ENCODE peak calls at places on chromosome 16, in four cellular contexts. One of them, this sample, is unnamed.

GRCh38 chr16:69326172-69326873 is 4.1 kb downstream of the PDF start:
- DNase-seq in SK-N-SH: no peak
- DNase-seq in GM23338: no peak
- DNase-seq in SK-N-MC: no peak
- DNase-seq in this sample: no peak

GRCh38 chr16:21568502-21569189 is 30.7 kb upstream of the METTL9 start:
- DNase-seq in SK-N-MC: no peak
- DNase-seq in SK-N-SH: no peak
- DNase-seq in GM23338: no peak
- DNase-seq in this sample: no peak

GRCh38 chr16:50528820-50529219 is 19.4 kb upstream of the NKD1 start:
- DNase-seq in GM23338: no peak
- DNase-seq in SK-N-MC: no peak
- DNase-seq in SK-N-SH: no peak
- DNase-seq in this sample: no peak

GRCh38 chr16:15686287-15686686 is 36.2 kb downstream of the NDE1 start:
- DNase-seq in GM23338: no peak
- DNase-seq in SK-N-MC: no peak
- DNase-seq in SK-N-SH: no peak
- DNase-seq in this sample: no peak

GRCh38 chr16:85163278-85164112 is 51.2 kb upstream of the CIBAR2 start:
- DNase-seq in GM23338: no peak
- DNase-seq in SK-N-MC: no peak
- DNase-seq in SK-N-SH: no peak
- DNase-seq in this sample: no peak

GRCh38 chr16:57614546-57615343 is 13.7 kb upstream of the ADGRG1 start:
- DNase-seq in SK-N-SH: peak; percentile 34
- DNase-seq in SK-N-MC: no peak
- DNase-seq in GM23338: no peak
- DNase-seq in this sample: no peak

GRCh38 chr16:77596243-77596642 is 126.1 kb upstream of the NUDT7 start:
- DNase-seq in SK-N-SH: no peak
- DNase-seq in SK-N-MC: no peak
- DNase-seq in GM23338: no peak
- DNase-seq in this sample: no peak

GRCh38 chr16:63945805-63946204 is 1176.1 kb downstream of the CDH11 start:
- DNase-seq in SK-N-SH: no peak
- DNase-seq in GM23338: no peak
- DNase-seq in SK-N-MC: no peak
- DNase-seq in this sample: no peak

GRCh38 chr16:56617212-56618085 is 8.1 kb upstream of the MT1E start:
- DNase-seq in GM23338: peak; percentile 70
- DNase-seq in SK-N-SH: no peak
- DNase-seq in SK-N-MC: no peak
- DNase-seq in this sample: no peak

GRCh38 chr16:47946077-47946476 is 209.7 kb downstream of the ABCC12 start:
- DNase-seq in SK-N-SH: no peak
- DNase-seq in SK-N-MC: no peak
- DNase-seq in GM23338: no peak
- DNase-seq in this sample: no peak

GRCh38 chr16:80954985-80955384 is 51.7 kb downstream of the CMC2 start:
- DNase-seq in GM23338: no peak
- DNase-seq in SK-N-MC: no peak
- DNase-seq in SK-N-SH: no peak
- DNase-seq in this sample: no peak

GRCh38 chr16:68642436-68643064 is 2.6 kb upstream of the CDH3 start:
- DNase-seq in SK-N-MC: no peak
- DNase-seq in GM23338: peak; percentile 95
- DNase-seq in SK-N-SH: peak; percentile 72
- DNase-seq in this sample: no peak

GRCh38 chr16:2785101-2785991 is 2.0 kb downstream of the PRSS33 start:
- DNase-seq in SK-N-SH: peak; percentile 70
- DNase-seq in SK-N-MC: no peak
- DNase-seq in GM23338: peak; percentile 56
- DNase-seq in this sample: no peak

GRCh38 chr16:11996433-11997174 is 20.1 kb downstream of the SNX29 start:
- DNase-seq in GM23338: no peak
- DNase-seq in SK-N-SH: no peak
- DNase-seq in SK-N-MC: no peak
- DNase-seq in this sample: no peak

GRCh38 chr16:3825103-3825502 is 55.4 kb downstream of the CREBBP start:
- DNase-seq in SK-N-MC: no peak
- DNase-seq in GM23338: no peak
- DNase-seq in SK-N-SH: no peak
- DNase-seq in this sample: no peak

GRCh38 chr16:54447606-54448440 is 161.2 kb upstream of the IRX3 start:
- DNase-seq in SK-N-MC: no peak
- DNase-seq in GM23338: no peak
- DNase-seq in SK-N-SH: no peak
- DNase-seq in this sample: no peak

GRCh38 chr16:11677959-11678881 is 10.0 kb downstream of the SNN start:
- DNase-seq in SK-N-MC: no peak
- DNase-seq in GM23338: no peak
- DNase-seq in SK-N-SH: no peak
- DNase-seq in this sample: no peak

GRCh38 chr16:49599281-49599680 is 225.7 kb downstream of the C16orf78 start:
- DNase-seq in SK-N-MC: no peak
- DNase-seq in GM23338: no peak
- DNase-seq in SK-N-SH: no peak
- DNase-seq in this sample: no peak

GRCh38 chr16:81321537-81321936 is 6.8 kb downstream of the GAN start:
- DNase-seq in SK-N-MC: no peak
- DNase-seq in SK-N-SH: no peak
- DNase-seq in GM23338: no peak
- DNase-seq in this sample: no peak

GRCh38 chr16:3256146-3256875 is at the start of gene MEFV:
- DNase-seq in SK-N-MC: no peak
- DNase-seq in SK-N-SH: no peak
- DNase-seq in GM23338: no peak
- DNase-seq in this sample: no peak

GRCh38 chr16:15782573-15783365 is 74.1 kb downstream of the MYH11 start:
- DNase-seq in GM23338: peak; percentile 32
- DNase-seq in SK-N-MC: no peak
- DNase-seq in SK-N-SH: peak; percentile 22
- DNase-seq in this sample: no peak

GRCh38 chr16:13055480-13055879 is 154.1 kb downstream of the SHISA9 start:
- DNase-seq in GM23338: no peak
- DNase-seq in SK-N-MC: no peak
- DNase-seq in SK-N-SH: no peak
- DNase-seq in this sample: no peak

GRCh38 chr16:58048914-58049696 is 23.6 kb downstream of the MMP15 start:
- DNase-seq in GM23338: no peak
- DNase-seq in SK-N-MC: no peak
- DNase-seq in SK-N-SH: no peak
- DNase-seq in this sample: no peak

GRCh38 chr16:23254338-23254737 is 47.8 kb upstream of the SCNN1B start:
- DNase-seq in SK-N-SH: no peak
- DNase-seq in GM23338: peak; percentile 14
- DNase-seq in SK-N-MC: no peak
- DNase-seq in this sample: no peak

GRCh38 chr16:18950469-18951185 is 24.4 kb upstream of the SMG1 start:
- DNase-seq in GM23338: no peak
- DNase-seq in SK-N-MC: no peak
- DNase-seq in SK-N-SH: no peak
- DNase-seq in this sample: no peak

GRCh38 chr16:3987231-3987630 is 106.7 kb upstream of the CREBBP start:
- DNase-seq in SK-N-SH: no peak
- DNase-seq in SK-N-MC: no peak
- DNase-seq in GM23338: no peak
- DNase-seq in this sample: no peak

GRCh38 chr16:50271148-50272041 is 5.0 kb downstream of the ADCY7 start:
- DNase-seq in SK-N-SH: no peak
- DNase-seq in GM23338: no peak
- DNase-seq in SK-N-MC: no peak
- DNase-seq in this sample: no peak

GRCh38 chr16:77877712-77878111 is 89.3 kb downstream of the VAT1L start:
- DNase-seq in SK-N-MC: no peak
- DNase-seq in GM23338: no peak
- DNase-seq in SK-N-SH: no peak
- DNase-seq in this sample: no peak

GRCh38 chr16:66399930-66400329 is 27.2 kb upstream of the BEAN1 start:
- DNase-seq in GM23338: no peak
- DNase-seq in SK-N-SH: peak; percentile 46
- DNase-seq in SK-N-MC: peak; percentile 65
- DNase-seq in this sample: no peak

GRCh38 chr16:4147236-4147635 is 31.0 kb upstream of the ADCY9 start:
- DNase-seq in SK-N-MC: no peak
- DNase-seq in SK-N-SH: no peak
- DNase-seq in GM23338: no peak
- DNase-seq in this sample: no peak

GRCh38 chr16:66618588-66618987 is 14.1 kb downstream of the CMTM3 start:
- DNase-seq in GM23338: no peak
- DNase-seq in SK-N-SH: no peak
- DNase-seq in SK-N-MC: no peak
- DNase-seq in this sample: no peak

GRCh38 chr16:89478576-89479221 is 11.7 kb downstream of the ANKRD11 start:
- DNase-seq in SK-N-SH: no peak
- DNase-seq in SK-N-MC: no peak
- DNase-seq in GM23338: no peak
- DNase-seq in this sample: no peak
- TF ChIP-seq POLR2AphosphoS5 in SK-N-SH: no peak
- TF ChIP-seq POLR2AphosphoS5 in SK-N-MC: no peak
- TF ChIP-seq POLR2AphosphoS5 in GM23338: no peak
- TF ChIP-seq POLR2AphosphoS5 in this sample: no peak

DNA sequence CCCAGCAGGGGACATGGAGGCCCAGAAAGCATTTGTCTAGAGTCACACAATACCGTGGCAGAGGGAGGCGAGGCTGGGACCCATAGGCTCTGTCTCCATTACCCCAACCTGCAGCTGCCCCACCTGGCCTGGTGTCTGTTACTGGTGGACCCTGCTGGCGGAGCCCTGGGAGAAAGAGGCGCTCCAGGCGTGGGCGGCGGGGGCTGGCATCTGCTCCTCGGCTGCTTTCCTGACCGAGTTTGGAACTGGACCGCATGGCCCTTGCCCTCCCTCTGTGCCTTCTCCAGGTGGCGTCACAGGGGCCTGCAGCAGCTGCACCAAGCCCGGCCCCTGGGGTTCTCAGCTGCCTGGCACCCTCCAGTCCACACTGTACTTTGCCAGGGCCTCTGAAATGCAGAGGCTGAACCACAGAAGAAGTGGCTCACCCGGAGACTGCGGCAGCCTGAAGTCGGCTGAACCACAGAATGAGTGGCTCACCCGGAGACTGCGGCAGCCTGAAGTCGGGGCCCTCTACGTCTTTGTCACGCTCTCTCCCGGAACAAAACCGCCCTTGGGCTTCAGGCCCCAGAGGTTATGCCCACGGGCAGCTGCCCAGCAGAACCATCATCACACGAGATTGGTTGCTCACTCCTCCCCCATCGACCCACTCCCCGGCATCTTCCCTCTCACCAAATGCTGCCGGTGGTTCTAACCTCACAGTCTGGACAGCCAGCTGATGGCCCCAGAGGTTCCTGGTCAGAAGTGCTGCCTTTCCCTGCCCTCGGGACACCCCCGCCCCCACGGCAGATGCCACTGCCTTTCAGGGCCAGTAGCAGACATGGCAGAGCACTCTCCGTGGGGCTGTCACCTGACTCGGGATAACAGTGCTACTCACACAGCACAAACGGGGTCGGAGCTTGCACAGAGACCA is 20.2 kb downstream of the CBFA2T3 start:
- DNase-seq in SK-N-SH: no peak
- DNase-seq in SK-N-MC: no peak
- DNase-seq in GM23338: no peak
- DNase-seq in this sample: no peak
- TF ChIP-seq POLR2AphosphoS5 in SK-N-SH: no peak
- TF ChIP-seq POLR2AphosphoS5 in SK-N-MC: no peak
- TF ChIP-seq POLR2AphosphoS5 in GM23338: no peak
- TF ChIP-seq POLR2AphosphoS5 in this sample: no peak

GRCh38 chr16:10206215-10206614 is 24.0 kb upstream of the GRIN2A start:
- DNase-seq in GM23338: no peak
- DNase-seq in SK-N-SH: no peak
- DNase-seq in SK-N-MC: no peak
- DNase-seq in this sample: no peak

GRCh38 chr16:10206865-10207264 is 24.6 kb upstream of the GRIN2A start:
- DNase-seq in SK-N-MC: no peak
- DNase-seq in GM23338: no peak
- DNase-seq in SK-N-SH: no peak
- DNase-seq in this sample: no peak

GRCh38 chr16:10202650-10203049 is 20.4 kb upstream of the GRIN2A start:
- DNase-seq in GM23338: peak; percentile 43
- DNase-seq in SK-N-MC: no peak
- DNase-seq in SK-N-SH: no peak
- DNase-seq in this sample: no peak

GRCh38 chr16:10200823-10201571 is 18.8 kb upstream of the GRIN2A start:
- DNase-seq in SK-N-SH: no peak
- DNase-seq in SK-N-MC: no peak
- DNase-seq in GM23338: no peak
- DNase-seq in this sample: no peak

DNA sequence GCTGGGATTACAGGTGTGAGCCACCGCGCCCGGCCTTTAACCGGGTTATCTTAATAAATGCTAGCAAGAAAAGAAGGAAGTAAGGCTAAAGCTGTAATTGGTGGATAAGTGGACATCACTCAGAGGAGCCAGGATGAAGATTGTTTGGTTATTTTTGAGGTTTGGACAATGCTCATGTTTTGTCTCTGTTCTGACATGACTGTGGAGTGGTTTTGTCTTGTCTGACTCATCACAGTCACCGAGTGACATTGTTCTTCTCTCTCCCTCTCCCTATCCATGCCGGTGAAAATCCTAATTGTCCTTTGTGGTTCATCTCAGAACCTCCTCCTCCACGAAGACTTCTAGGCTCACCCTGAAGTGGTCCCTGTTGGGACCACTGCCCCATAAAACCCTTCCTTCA is 23.5 kb upstream of the GRIN2A start:
- DNase-seq in SK-N-SH: no peak
- DNase-seq in SK-N-MC: no peak
- DNase-seq in GM23338: no peak
- DNase-seq in this sample: no peak
- TF ChIP-seq POLR2AphosphoS5 in SK-N-SH: no peak
- TF ChIP-seq POLR2AphosphoS5 in SK-N-MC: no peak
- TF ChIP-seq POLR2AphosphoS5 in GM23338: no peak
- TF ChIP-seq POLR2AphosphoS5 in this sample: no peak

DNA sequence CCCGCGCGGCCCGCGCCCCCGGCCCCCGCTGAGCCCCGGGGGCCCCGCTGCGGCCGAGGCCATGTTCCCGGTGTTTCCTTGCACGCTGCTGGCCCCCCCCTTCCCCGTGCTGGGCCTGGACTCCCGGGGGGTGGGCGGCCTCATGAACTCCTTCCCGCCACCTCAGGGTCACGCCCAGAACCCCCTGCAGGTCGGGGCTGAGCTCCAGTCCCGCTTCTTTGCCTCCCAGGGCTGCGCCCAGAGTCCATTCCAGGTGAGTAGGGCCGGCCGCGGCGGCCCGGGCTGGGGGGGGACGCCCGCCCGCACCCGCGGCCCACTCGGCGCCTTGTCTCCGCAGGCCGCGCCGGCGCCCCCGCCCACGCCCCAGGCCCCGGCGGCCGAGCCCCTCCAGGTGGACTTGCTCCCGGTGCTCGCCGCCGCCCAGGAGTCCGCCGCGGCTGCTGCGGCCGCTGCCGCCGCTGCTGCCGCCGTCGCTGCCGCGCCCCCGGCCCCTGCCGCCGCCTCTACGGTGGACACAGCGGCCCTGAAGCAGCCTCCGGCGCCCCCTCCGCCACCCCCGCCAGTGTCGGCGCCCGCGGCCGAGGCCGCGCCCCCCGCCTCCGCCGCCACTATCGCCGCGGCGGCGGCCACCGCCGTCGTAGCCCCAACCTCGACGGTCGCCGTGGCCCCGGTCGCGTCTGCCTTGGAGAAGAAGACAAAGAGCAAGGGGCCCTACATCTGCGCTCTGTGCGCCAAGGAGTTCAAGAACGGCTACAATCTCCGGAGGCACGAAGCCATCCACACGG is 504 bp downstream of the MAZ start:
- DNase-seq in SK-N-SH: peak; percentile 70
- DNase-seq in GM23338: peak; percentile 76
- DNase-seq in SK-N-MC: no peak
- DNase-seq in this sample: no peak
- TF ChIP-seq POLR2AphosphoS5 in SK-N-SH: peak; percentile 46
- TF ChIP-seq POLR2AphosphoS5 in GM23338: peak; percentile 53
- TF ChIP-seq POLR2AphosphoS5 in SK-N-MC: peak; percentile 75
- TF ChIP-seq POLR2AphosphoS5 in this sample: peak; percentile 50

This sample was measured in GM12891.